ENCODE peak calls at places on chromosomes 13 and 19, in four cellular contexts. One of them, this sample, is unnamed. For H3K4me1, the result is how much of the 10 kb centered on the place peaks cover.

GRCh38 chr19:45323671-45324081 is 1.0 kb upstream of the CKM start:
- DNase-seq in Panc1: no peak
- DNase-seq in mesendoderm: peak
- DNase-seq in thoracic aorta: no peak
- DNase-seq in this sample: no peak

GRCh38 chr13:61128850-61129645 is 286.6 kb downstream of the PCDH20 start:
- DNase-seq in Panc1: no peak
- DNase-seq in mesendoderm: peak
- DNase-seq in thoracic aorta: no peak
- DNase-seq in this sample: no peak

GRCh38 chr19:53877361-53877766 is 4.6 kb upstream of the PRKCG start:
- DNase-seq in Panc1: no peak
- DNase-seq in mesendoderm: no peak
- DNase-seq in thoracic aorta: no peak
- DNase-seq in this sample: no peak

GRCh38 chr19:35167251-35168119 is 12.9 kb downstream of the FXYD5 start:
- DNase-seq in Panc1: no peak
- DNase-seq in mesendoderm: no peak
- DNase-seq in thoracic aorta: no peak
- DNase-seq in this sample: peak

GRCh38 chr13:107554355-107554905 is 660.9 kb downstream of the LIG4 start:
- DNase-seq in Panc1: no peak
- DNase-seq in mesendoderm: no peak
- DNase-seq in thoracic aorta: no peak
- DNase-seq in this sample: no peak

GRCh38 chr13:26228080-26228479 is 6.0 kb upstream of the RNF6 start:
- DNase-seq in Panc1: no peak
- DNase-seq in mesendoderm: no peak
- DNase-seq in thoracic aorta: no peak
- DNase-seq in this sample: no peak

GRCh38 chr13:99215466-99215865 is 14.8 kb downstream of the UBAC2 start:
- DNase-seq in Panc1: no peak
- DNase-seq in mesendoderm: no peak
- DNase-seq in thoracic aorta: no peak
- DNase-seq in this sample: peak

GRCh38 chr13:30845297-30846214 is 60.5 kb upstream of the MEDAG start:
- DNase-seq in Panc1: no peak
- DNase-seq in mesendoderm: no peak
- DNase-seq in thoracic aorta: no peak
- DNase-seq in this sample: no peak

GRCh38 chr19:41546386-41546789 is 29.6 kb upstream of the CEACAM21 start:
- DNase-seq in Panc1: no peak
- DNase-seq in mesendoderm: no peak
- DNase-seq in thoracic aorta: no peak
- DNase-seq in this sample: no peak

GRCh38 chr13:80334582-80335260 is 6.2 kb downstream of the SPRY2 start:
- DNase-seq in Panc1: no peak
- DNase-seq in mesendoderm: no peak
- DNase-seq in thoracic aorta: no peak
- DNase-seq in this sample: no peak

GRCh38 chr13:32837973-32838940 is 178.0 kb upstream of the KL start:
- DNase-seq in Panc1: no peak
- DNase-seq in mesendoderm: no peak
- DNase-seq in thoracic aorta: no peak
- DNase-seq in this sample: no peak

GRCh38 chr13:32117696-32118095 is 86.1 kb downstream of the FRY start:
- DNase-seq in Panc1: no peak
- DNase-seq in mesendoderm: no peak
- DNase-seq in thoracic aorta: peak
- DNase-seq in this sample: no peak

GRCh38 chr13:39607876-39608275 is 4.9 kb upstream of the LHFPL6 start:
- DNase-seq in Panc1: no peak
- DNase-seq in mesendoderm: no peak
- DNase-seq in thoracic aorta: no peak
- DNase-seq in this sample: no peak

GRCh38 chr13:51823861-51824260 is 19.9 kb upstream of the DHRS12 start:
- DNase-seq in Panc1: no peak
- DNase-seq in mesendoderm: no peak
- DNase-seq in thoracic aorta: no peak
- DNase-seq in this sample: no peak

GRCh38 chr13:111344471-111345191 is 24.2 kb downstream of the TEX29 start:
- DNase-seq in Panc1: no peak
- DNase-seq in mesendoderm: peak
- DNase-seq in thoracic aorta: no peak
- DNase-seq in this sample: peak

DNA sequence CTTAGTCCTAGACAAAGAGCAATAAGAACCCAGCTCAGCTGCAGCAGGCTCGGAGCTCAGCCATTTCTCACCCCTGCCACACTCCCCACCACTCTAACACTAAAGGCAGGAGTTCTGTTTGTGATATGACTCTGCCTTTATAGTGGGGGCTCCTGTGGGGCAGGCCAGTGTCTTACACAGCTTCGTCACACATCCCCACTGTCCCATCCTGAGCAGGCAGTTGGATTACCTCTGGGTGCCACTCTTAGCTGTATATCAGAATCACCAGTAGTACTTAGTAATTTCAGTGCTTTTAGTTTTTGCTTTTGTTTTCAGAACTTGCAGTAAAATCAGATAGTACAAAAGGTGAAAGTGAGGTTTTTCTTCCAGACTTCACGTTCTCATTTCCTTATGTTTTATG is 16.8 kb downstream of the SAMD4B start:
- DNase-seq in Panc1: no peak
- DNase-seq in mesendoderm: no peak
- DNase-seq in thoracic aorta: no peak
- DNase-seq in this sample: no peak
- H3K27ac ChIP-seq in Panc1: no peak
- H3K27ac ChIP-seq in mesendoderm: no peak
- H3K27ac ChIP-seq in thoracic aorta: no peak
- H3K27ac ChIP-seq in this sample: peak

DNA sequence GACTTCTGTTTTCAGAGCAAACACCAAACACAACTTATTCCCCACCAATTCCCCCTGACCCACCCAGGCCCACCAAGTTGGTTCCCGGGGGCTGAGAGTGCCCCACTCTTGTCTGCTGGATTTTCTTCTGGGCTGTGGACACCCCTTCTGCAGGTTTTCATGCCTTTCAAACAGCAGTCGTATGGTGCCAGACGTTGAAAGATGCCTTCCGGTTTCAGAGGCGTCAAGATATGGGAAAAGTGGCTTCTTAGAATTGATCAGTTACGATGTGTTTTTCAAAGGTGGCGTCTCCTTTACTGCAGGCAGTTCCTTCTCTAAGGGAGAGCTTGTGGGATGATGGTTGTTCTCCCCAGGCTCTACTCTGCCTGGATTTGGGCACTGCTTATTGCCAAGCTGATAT is 12.7 kb downstream of the CLEC11A start:
- DNase-seq in Panc1: no peak
- DNase-seq in mesendoderm: no peak
- DNase-seq in thoracic aorta: no peak
- DNase-seq in this sample: no peak
- H3K4me1 ChIP-seq in Panc1: under half
- H3K4me1 ChIP-seq in mesendoderm: under half
- H3K4me1 ChIP-seq in thoracic aorta: under half
- H3K4me1 ChIP-seq in this sample: under half

DNA sequence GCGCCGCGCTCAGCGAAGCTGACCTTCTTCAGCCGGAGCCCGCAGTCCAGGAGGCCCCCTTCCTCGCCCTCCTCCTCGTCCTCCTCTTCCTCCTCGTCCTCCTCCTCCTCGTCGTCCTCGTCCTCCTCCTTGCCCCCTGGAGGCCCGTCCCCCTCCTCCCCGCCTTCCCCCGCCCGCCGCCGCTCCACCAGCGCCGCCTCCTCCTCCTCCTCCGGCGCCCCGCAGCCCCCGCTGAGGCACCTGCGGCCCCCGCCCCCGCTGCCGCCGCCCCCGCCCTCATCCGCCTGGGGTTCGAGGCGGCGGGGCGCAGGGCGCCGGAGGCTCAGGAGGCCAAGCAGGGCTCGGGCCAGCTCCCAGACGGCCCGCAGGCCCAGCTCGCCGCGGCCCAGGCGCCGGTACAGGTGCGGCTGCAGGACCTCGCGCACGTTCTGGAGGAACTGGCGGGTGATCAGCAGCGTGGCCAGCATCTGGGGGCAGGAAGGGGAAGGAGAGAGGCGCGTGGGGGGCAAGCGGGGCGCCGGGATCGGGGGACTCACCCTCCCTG is 6.1 kb downstream of the ANO8 start:
- DNase-seq in Panc1: no peak
- DNase-seq in mesendoderm: no peak
- DNase-seq in thoracic aorta: no peak
- DNase-seq in this sample: no peak
- H3K27ac ChIP-seq in Panc1: no peak
- H3K27ac ChIP-seq in mesendoderm: peak
- H3K27ac ChIP-seq in thoracic aorta: no peak
- H3K27ac ChIP-seq in this sample: peak

GRCh38 chr19:55674459-55674840 is 576 bp upstream of the EPN1 start:
- DNase-seq in Panc1: no peak
- DNase-seq in mesendoderm: no peak
- DNase-seq in thoracic aorta: no peak
- DNase-seq in this sample: no peak
- H3K4me1 ChIP-seq in Panc1: half or more
- H3K4me1 ChIP-seq in mesendoderm: under half
- H3K4me1 ChIP-seq in thoracic aorta: under half
- H3K4me1 ChIP-seq in this sample: half or more

This sample was measured in vagina.